ENCODE peak calls at places on chromosomes 5 and 9, in six cellular contexts. T, I, O, U, W and V are unnamed samples. For H3K27me3, the result is how much of the 10 kb centered on the place peaks cover.

GRCh38 chr9:20309209-20309608 is 313.1 kb downstream of the MLLT3 start:
- DNase-seq in O (no peak), I (no peak), U (no peak), T (no peak), W (no peak), V (no peak)

GRCh38 chr5:179345429-179346321 is at the start of gene ADAMTS2:
- DNase-seq in T (peak), W (peak), O (no peak), U (no peak), I (peak), V (peak)

GRCh38 chr5:179802950-179803562 is 3.6 kb downstream of the MGAT4B start:
- DNase-seq in U (no peak), T (no peak), I (peak), O (no peak), W (no peak), V (no peak)

GRCh38 chr9:18531127-18531526 is 57.2 kb downstream of the ADAMTSL1 start:
- DNase-seq in W (no peak), O (no peak), T (no peak), I (no peak), U (no peak), V (no peak)

GRCh38 chr5:73745806-73746205 is 119.8 kb downstream of the ARHGEF28 start:
- DNase-seq in O (no peak), W (no peak), U (no peak), I (no peak), T (no peak), V (no peak)

GRCh38 chr5:71986101-71986500 is 121.2 kb upstream of the MAP1B start:
- DNase-seq in W (no peak), O (no peak), T (no peak), I (no peak), U (no peak), V (no peak)

GRCh38 chr9:76691761-76692313 is 72.4 kb upstream of the PCA3 start:
- DNase-seq in U (no peak), T (no peak), O (no peak), I (no peak), W (no peak), V (no peak)

GRCh38 chr9:2729003-2729402 is 11.7 kb downstream of the KCNV2 start:
- DNase-seq in W (no peak), U (no peak), O (no peak), I (no peak), T (no peak), V (no peak)

GRCh38 chr5:22316291-22316690 is 536.9 kb downstream of the CDH12 start:
- DNase-seq in T (no peak), I (no peak), O (no peak), U (no peak), W (no peak), V (no peak)

GRCh38 chr5:36691241-36691640 is 84.8 kb downstream of the SLC1A3 start:
- DNase-seq in T (no peak), O (no peak), W (no peak), I (no peak), U (no peak), V (no peak)

GRCh38 chr5:36691993-36692392 is 85.6 kb downstream of the SLC1A3 start:
- DNase-seq in U (no peak), O (no peak), I (no peak), W (no peak), T (no peak), V (no peak)

GRCh38 chr5:36688722-36689121 is 82.3 kb downstream of the SLC1A3 start:
- DNase-seq in T (no peak), W (no peak), I (no peak), U (no peak), O (no peak), V (no peak)

GRCh38 chr5:36689225-36689624 is 82.8 kb downstream of the SLC1A3 start:
- DNase-seq in U (no peak), I (no peak), O (no peak), W (no peak), T (no peak), V (no peak)

DNA sequence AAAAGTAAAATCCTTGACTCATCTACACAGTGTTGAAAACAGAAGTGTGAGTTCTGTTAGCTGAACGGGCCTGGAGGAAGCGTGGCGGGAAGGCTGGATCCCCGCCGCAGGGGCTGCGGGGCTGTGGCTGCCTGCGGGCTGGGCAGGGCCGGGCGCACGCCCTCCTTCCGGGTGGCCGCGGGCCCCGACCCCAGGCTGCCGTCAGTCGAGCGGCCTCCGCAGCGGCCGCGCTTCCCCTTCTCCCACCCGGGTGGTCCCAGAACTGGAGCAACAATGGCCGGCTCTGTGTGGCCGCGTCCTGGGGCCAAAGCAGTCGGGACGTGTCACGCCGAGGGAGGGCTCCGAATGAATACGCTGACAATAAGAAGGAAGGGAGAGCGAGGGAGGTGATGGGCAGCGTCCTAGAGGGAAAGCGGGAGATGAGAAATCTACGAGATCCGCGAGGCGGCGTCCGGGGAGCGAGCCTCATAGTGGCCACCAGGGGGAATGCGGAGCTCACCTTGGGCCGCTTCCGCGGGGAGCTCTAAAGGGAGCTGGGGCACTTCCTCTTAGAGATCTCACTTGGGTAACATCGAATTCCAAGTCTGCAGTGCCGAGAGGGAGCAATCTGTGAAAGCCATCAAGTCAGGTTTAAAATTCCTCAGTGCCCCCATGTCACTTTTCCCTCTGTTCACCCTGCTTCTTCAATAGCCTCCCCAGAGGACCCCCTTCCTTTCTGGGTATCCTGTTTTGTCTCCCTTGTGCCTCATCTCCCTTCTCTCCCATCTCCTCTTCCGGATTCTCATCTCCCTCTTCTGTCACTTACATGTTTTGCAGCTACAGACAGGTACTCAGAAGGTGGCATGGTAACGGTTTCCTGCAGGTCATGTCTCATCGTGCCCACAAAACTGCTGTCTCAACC is 83.9 kb downstream of the SLC1A3 start:
- DNase-seq in I (peak), U (peak), T (peak), W (peak), O (peak), V (peak)
- TF ChIP-seq POLR2A in I (no peak), U (no peak), T (no peak), W (no peak), O (peak), V (no peak)

GRCh38 chr5:151682751-151683331 is 3.9 kb downstream of the SPARC start:
- DNase-seq in I (no peak), U (no peak), O (no peak), T (no peak), W (no peak), V (no peak)

GRCh38 chr5:151679421-151680155 is 7.1 kb downstream of the SPARC start:
- DNase-seq in W (no peak), I (peak), U (no peak), T (no peak), O (no peak), V (no peak)

GRCh38 chr5:151678713-151679112 is 8.0 kb downstream of the SPARC start:
- DNase-seq in W (no peak), I (peak), T (no peak), O (no peak), U (no peak), V (no peak)

GRCh38 chr5:151682240-151682639 is 4.5 kb downstream of the SPARC start:
- DNase-seq in I (no peak), T (no peak), W (no peak), O (no peak), U (no peak), V (no peak)

GRCh38 chr5:151680944-151681427 is 5.7 kb downstream of the SPARC start:
- DNase-seq in U (no peak), W (no peak), O (no peak), I (peak), T (no peak), V (no peak)
- H3K27ac ChIP-seq in U (no peak), W (peak), O (no peak), I (peak), T (peak), V (peak)

GRCh38 chr9:130929571-130930022 is 9.4 kb downstream of the FIBCD1 start:
- DNase-seq in U (no peak), W (no peak), O (no peak), T (no peak), I (no peak), V (no peak)

GRCh38 chr9:130931508-130932150 is 7.4 kb downstream of the FIBCD1 start:
- DNase-seq in I (no peak), W (no peak), T (peak), U (no peak), O (no peak), V (no peak)

GRCh38 chr9:130932220-130933069 is 6.6 kb downstream of the FIBCD1 start:
- DNase-seq in W (no peak), T (no peak), I (no peak), O (no peak), U (no peak), V (no peak)

GRCh38 chr9:130930132-130930803 is 8.8 kb downstream of the FIBCD1 start:
- DNase-seq in O (no peak), T (no peak), U (no peak), W (no peak), I (no peak), V (no peak)

DNA sequence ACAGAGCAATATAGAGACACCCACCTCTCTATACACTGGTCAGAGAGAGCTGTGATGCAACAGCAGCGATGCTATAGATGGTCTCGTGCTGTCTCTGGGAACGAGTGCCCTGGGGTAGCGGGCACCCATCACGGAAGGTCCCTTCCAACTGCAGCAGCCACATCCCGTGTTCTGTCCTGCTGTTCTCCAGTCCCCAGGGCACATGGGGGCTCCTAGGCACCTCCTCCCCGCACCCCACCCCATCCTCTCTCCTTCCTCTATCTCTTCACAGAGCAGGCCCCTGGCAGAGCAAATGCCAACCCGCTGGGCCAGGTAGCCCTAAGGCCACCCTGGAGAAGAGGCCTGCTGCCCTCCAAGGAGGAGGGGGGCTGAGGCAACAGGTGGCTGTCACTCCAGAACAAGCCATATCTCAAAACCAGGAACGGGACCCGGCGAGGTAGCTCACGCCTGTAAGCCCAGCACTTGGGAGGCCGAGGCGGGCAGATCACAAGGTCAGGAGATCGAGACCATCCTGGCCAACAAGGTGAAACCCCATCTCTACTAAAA is 8.2 kb downstream of the FIBCD1 start:
- DNase-seq in U (no peak), I (no peak), T (no peak), W (no peak), O (no peak), V (no peak)
- H3K27me3 ChIP-seq in U (under half), I (under half), T (under half), W (half or more), O (under half), V (under half)

DNA sequence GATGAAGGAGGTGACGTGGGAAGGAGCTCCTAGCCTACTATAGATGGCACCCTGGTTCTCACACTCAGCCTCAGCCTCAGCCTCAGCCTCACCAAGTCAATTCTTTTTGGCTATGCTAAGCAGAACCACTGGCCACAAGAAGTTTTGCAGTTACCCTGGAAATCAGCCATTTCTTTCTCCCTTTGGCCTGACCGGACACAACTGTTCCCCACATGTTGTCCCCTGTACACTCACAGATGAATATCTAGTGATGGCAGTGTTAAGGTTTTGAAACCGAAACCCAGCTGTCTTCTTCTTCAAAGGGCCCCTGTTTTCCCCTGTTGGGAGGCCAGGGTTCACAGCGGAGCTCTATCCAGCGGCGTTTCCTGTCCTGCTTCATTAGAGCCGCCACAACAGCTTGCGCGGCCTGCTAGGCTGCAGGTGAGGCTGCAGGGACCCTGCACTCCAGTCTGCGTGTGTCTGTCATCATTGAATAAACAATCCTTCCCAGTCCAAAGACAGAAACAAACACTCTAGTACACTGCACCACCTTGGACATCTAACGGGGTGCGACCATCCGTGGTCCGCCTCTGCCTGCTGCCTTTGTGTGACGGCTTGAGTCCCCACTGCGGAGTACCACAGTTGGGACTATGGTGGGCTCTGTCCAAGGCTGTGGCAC is 250.5 kb downstream of the DENND1A start:
- DNase-seq in W (no peak), O (no peak), I (no peak), U (no peak), T (no peak), V (no peak)
- TF ChIP-seq POLR2A in W (no peak), O (no peak), I (no peak), U (no peak), T (no peak), V (no peak)